ENCODE peak calls at places on chromosomes 1 and 21, in seven cellular contexts. O, M, S, B, Y, Q and V are unnamed samples.

GRCh38 chr1:183185941-183186490 is at the start of gene LAMC2:
- DNase-seq in O (no peak), M (peak; percentile 72), S (no peak), B (no peak), Y (peak; percentile 71), Q (no peak), V (peak; percentile 51)

GRCh38 chr1:110060034-110060661 is 10.3 kb downstream of the ALX3 start:
- DNase-seq in O (peak; percentile 68), M (peak; percentile 46), S (no peak), B (peak; percentile 9), Y (no peak), Q (peak; percentile 74), V (peak; percentile 41)

GRCh38 chr21:25005388-25005787 is 601.9 kb downstream of the MRPL39 start:
- DNase-seq in O (no peak), M (peak; percentile 24), S (peak; percentile 1), B (peak; percentile 71), Y (no peak), Q (no peak), V (no peak)

GRCh38 chr1:244118087-244118761 is 67.1 kb downstream of the ZBTB18 start:
- DNase-seq in O (no peak), M (no peak), S (no peak), B (no peak), Y (no peak), Q (no peak), V (no peak)

GRCh38 chr1:160584784-160585183 is 5.5 kb upstream of the CD84 start:
- DNase-seq in O (no peak), M (no peak), S (no peak), B (no peak), Y (no peak), Q (no peak), V (no peak)

GRCh38 chr1:67489643-67490042 is 59.4 kb upstream of the SERBP1 start:
- DNase-seq in O (no peak), M (peak; percentile 30), S (peak; percentile 19), B (peak; percentile 27), Y (no peak), Q (no peak), V (no peak)

GRCh38 chr1:35691080-35691479 is 27.6 kb downstream of the C1orf216 start:
- DNase-seq in O (no peak), M (no peak), S (no peak), B (no peak), Y (no peak), Q (no peak), V (no peak)

GRCh38 chr21:44751799-44752636 is 40.6 kb upstream of the TSPEAR start:
- DNase-seq in O (no peak), M (no peak), S (no peak), B (no peak), Y (no peak), Q (no peak), V (no peak)

GRCh38 chr1:198750081-198750480 is 111.2 kb downstream of the PTPRC start:
- DNase-seq in O (no peak), M (no peak), S (no peak), B (no peak), Y (no peak), Q (no peak), V (no peak)

GRCh38 chr1:113219828-113220227 is 146.8 kb downstream of the LRIG2 start:
- DNase-seq in O (no peak), M (no peak), S (no peak), B (no peak), Y (no peak), Q (no peak), V (no peak)

GRCh38 chr1:153945795-153946621 is 510 bp downstream of the DENND4B start:
- DNase-seq in O (peak; percentile 79), M (peak; percentile 71), S (peak; percentile 87), B (peak; percentile 70), Y (peak; percentile 76), Q (peak; percentile 93), V (peak; percentile 89)

GRCh38 chr1:154992721-154993571 is 440 bp upstream of the LENEP start:
- DNase-seq in O (no peak), M (peak; percentile 65), S (peak; percentile 35), B (peak; percentile 59), Y (no peak), Q (no peak), V (no peak)

GRCh38 chr21:16708431-16708830 is 804.4 kb upstream of the CXADR start:
- DNase-seq in O (no peak), M (peak; percentile 33), S (peak; percentile 25), B (peak; percentile 25), Y (no peak), Q (no peak), V (no peak)

GRCh38 chr1:225445644-225446297 is 17.9 kb upstream of the LBR start:
- DNase-seq in O (no peak), M (no peak), S (no peak), B (no peak), Y (no peak), Q (no peak), V (no peak)

GRCh38 chr1:167533851-167534300 is 15.5 kb upstream of the CD247 start:
- DNase-seq in O (peak; percentile 60), M (peak; percentile 70), S (peak; percentile 55), B (peak; percentile 57), Y (peak; percentile 71), Q (peak; percentile 65), V (peak; percentile 37)

GRCh38 chr1:209880051-209880450 is 52.3 kb downstream of the UTP25 start:
- DNase-seq in O (no peak), M (peak; percentile 36), S (no peak), B (no peak), Y (no peak), Q (no peak), V (no peak)

GRCh38 chr1:22572778-22573177 is 9.5 kb downstream of the EPHA8 start:
- DNase-seq in O (no peak), M (no peak), S (no peak), B (no peak), Y (no peak), Q (no peak), V (no peak)

GRCh38 chr21:35366348-35367085 is 317.4 kb upstream of the RUNX1 start:
- DNase-seq in O (no peak), M (peak; percentile 83), S (peak; percentile 96), B (peak; percentile 88), Y (no peak), Q (no peak), V (no peak)

GRCh38 chr21:38495242-38495641 is 3.0 kb downstream of the ERG start:
- DNase-seq in O (no peak), M (no peak), S (no peak), B (no peak), Y (no peak), Q (no peak), V (no peak)
- H3K4me3 ChIP-seq in O (no peak overlapping the region), M (no peak overlapping the region), S (no peak overlapping the region), B (no peak overlapping the region), Y (peak overlapping the region; percentile 57), Q (peak overlapping the region; percentile 60), V (no peak overlapping the region)

GRCh38 chr1:57423135-57424131 is at the start of gene DAB1:
- DNase-seq in O (no peak), M (peak; percentile 10), S (no peak), B (peak; percentile 18), Y (no peak), Q (no peak), V (peak; percentile 62)
- H3K4me3 ChIP-seq in O (no peak within 1 kb of the TSS), M (peak within 1 kb of the TSS; percentile 24), S (peak within 1 kb of the TSS; percentile 21), B (peak within 1 kb of the TSS; percentile 57), Y (peak within 1 kb of the TSS; percentile 61), Q (peak within 1 kb of the TSS; percentile 61), V (peak within 1 kb of the TSS; percentile 3)

GRCh38 chr1:3065797-3066196 is 3.2 kb upstream of the PRDM16 start:
- DNase-seq in O (no peak), M (no peak), S (no peak), B (no peak), Y (peak; percentile 39), Q (no peak), V (no peak)
- H3K4me3 ChIP-seq in O (no peak overlapping the region), M (no peak overlapping the region), S (no peak overlapping the region), B (no peak overlapping the region), Y (no peak overlapping the region), Q (no peak overlapping the region), V (no peak overlapping the region)

GRCh38 chr1:93771843-93772242 is 90.2 kb upstream of the BCAR3 start:
- DNase-seq in O (no peak), M (no peak), S (no peak), B (no peak), Y (no peak), Q (no peak), V (no peak)

GRCh38 chr1:93770640-93771039 is 89.0 kb upstream of the BCAR3 start:
- DNase-seq in O (no peak), M (peak; percentile 40), S (peak; percentile 24), B (peak; percentile 30), Y (no peak), Q (no peak), V (no peak)

GRCh38 chr1:93768380-93768863 is 86.8 kb upstream of the BCAR3 start:
- DNase-seq in O (no peak), M (no peak), S (no peak), B (no peak), Y (no peak), Q (no peak), V (no peak)

GRCh38 chr1:93766451-93766850 is 84.8 kb upstream of the BCAR3 start:
- DNase-seq in O (no peak), M (no peak), S (no peak), B (no peak), Y (no peak), Q (no peak), V (no peak)

DNA sequence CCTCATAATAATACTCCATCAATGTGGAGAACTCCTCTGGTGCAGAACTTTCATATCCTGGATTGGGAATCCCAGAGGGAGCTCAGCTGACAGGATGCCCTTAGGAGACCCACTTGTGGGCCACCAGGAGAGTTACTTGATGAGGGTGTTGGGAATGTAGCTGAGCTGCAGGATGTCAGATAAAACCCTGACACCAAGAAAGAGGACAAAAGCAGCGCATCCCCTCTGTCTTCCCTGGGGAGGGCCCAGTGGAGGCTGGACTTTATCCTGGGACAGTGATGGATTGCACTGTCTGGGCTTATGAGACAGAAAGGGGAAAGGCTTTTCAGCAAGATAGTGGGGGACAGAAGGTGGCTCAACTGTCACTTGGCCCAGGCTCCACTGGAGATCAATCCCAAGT is 88.1 kb upstream of the BCAR3 start:
- DNase-seq in O (no peak), M (no peak), S (no peak), B (no peak), Y (no peak), Q (no peak), V (no peak)
- H3K4me3 ChIP-seq in O (no peak overlapping the region), M (no peak overlapping the region), S (no peak overlapping the region), B (no peak overlapping the region), Y (no peak overlapping the region), Q (no peak overlapping the region), V (no peak overlapping the region)